ENCODE peak calls at places on chromosomes 1 and 21, in seven cellular contexts. T, L, U, C, M, I and K are unnamed samples.

GRCh38 chr1:201894343-201895119 is 5.8 kb downstream of the SHISA4 start:
- DNase-seq in T (no peak), L (no peak), U (no peak), C (no peak), M (no peak), I (no peak), K (no peak)

GRCh38 chr1:41870076-41870562 is 48.6 kb downstream of the HIVEP3 start:
- DNase-seq in T (no peak), L (no peak), U (no peak), C (no peak), M (no peak), I (no peak), K (no peak)

GRCh38 chr1:29688477-29689365 is 452.4 kb downstream of the PTPRU start:
- DNase-seq in T (no peak), L (no peak), U (peak), C (peak), M (no peak), I (no peak), K (no peak)

GRCh38 chr1:63074321-63074720 is 248.0 kb upstream of the FOXD3 start:
- DNase-seq in T (no peak), L (no peak), U (no peak), C (no peak), M (no peak), I (no peak), K (no peak)

GRCh38 chr1:78145105-78145580 is 99.4 kb downstream of the GIPC2 start:
- DNase-seq in T (peak), L (peak), U (peak), C (peak), M (no peak), I (peak), K (peak)

GRCh38 chr1:14660795-14661194 is 62.3 kb downstream of the KAZN start:
- DNase-seq in T (no peak), L (no peak), U (no peak), C (peak), M (no peak), I (no peak), K (no peak)

GRCh38 chr1:189609206-189609605 is 868.5 kb downstream of the BRINP3 start:
- DNase-seq in T (no peak), L (no peak), U (no peak), C (no peak), M (no peak), I (no peak), K (no peak)

GRCh38 chr1:93629101-93630059 is 52.3 kb downstream of the BCAR3 start:
- DNase-seq in T (peak), L (peak), U (peak), C (no peak), M (no peak), I (no peak), K (peak)

GRCh38 chr1:151909167-151910149 is at the start of gene THEM4:
- DNase-seq in T (peak), L (peak), U (peak), C (peak), M (peak), I (peak), K (peak)

GRCh38 chr1:72284084-72284397 is 1.7 kb upstream of the NEGR1 start:
- DNase-seq in T (peak), L (no peak), U (no peak), C (no peak), M (no peak), I (no peak), K (no peak)

GRCh38 chr1:72285074-72285425 is 2.7 kb upstream of the NEGR1 start:
- DNase-seq in T (no peak), L (no peak), U (no peak), C (peak), M (no peak), I (no peak), K (no peak)

GRCh38 chr1:72282690-72283203 is 408 bp upstream of the NEGR1 start:
- DNase-seq in T (peak), L (peak), U (peak), C (peak), M (peak), I (peak), K (peak)

GRCh38 chr1:72283204-72284083 is 1.1 kb upstream of the NEGR1 start:
- DNase-seq in T (peak), L (no peak), U (no peak), C (peak), M (peak), I (peak), K (peak)

DNA sequence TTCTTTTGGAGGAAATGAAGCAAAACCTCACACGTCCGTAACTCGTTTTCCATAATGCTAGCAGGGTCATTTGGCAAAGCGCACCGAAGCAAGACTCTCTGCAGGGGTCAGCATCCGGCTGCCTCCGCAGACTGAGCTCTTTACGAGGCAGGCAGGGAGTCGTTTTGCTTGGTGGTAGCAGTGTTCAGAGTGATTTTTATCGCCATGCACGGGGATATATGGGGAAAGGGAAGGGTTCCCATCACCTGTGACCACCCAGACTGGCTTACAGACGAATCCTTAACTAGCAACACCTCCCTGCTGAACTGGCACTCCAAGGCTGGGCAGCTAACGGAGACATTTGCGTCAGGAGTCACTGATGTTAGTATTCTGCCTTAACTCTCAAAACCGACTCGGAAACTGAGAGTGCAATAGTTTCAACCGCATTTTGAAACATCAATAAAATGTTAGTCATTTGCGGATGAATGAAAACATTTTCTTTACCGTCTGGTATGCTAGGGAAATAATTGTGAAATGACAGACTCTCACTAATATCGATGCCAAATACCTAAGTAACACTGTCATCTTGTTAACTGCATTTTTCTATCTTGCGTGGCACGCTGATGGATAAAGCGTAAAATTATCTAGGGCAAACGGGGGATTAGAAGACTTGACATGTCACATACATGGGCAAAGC is 2.2 kb upstream of the NEGR1 start:
- DNase-seq in T (no peak), L (peak), U (no peak), C (peak), M (no peak), I (no peak), K (peak)
- TF ChIP-seq EP300 in T (no peak), L (no peak), U (no peak), C (no peak), M (no peak), I (no peak), K (no peak)

GRCh38 chr21:37153193-37153934 is 80.3 kb downstream of the TTC3 start:
- DNase-seq in T (no peak), L (peak), U (no peak), C (no peak), M (no peak), I (no peak), K (peak)
- TF ChIP-seq EP300 in T (no peak), L (no peak), U (no peak), C (no peak), M (no peak), I (no peak), K (no peak)

GRCh38 chr1:40462956-40463590 is 12.8 kb downstream of the ZFP69B start:
- DNase-seq in T (peak), L (no peak), U (no peak), C (no peak), M (no peak), I (no peak), K (no peak)
- TF ChIP-seq EP300 in T (no peak), L (no peak), U (no peak), C (no peak), M (no peak), I (no peak), K (no peak)

GRCh38 chr1:188218289-188218688 is 1389.5 kb downstream of the PLA2G4A start:
- DNase-seq in T (no peak), L (no peak), U (no peak), C (no peak), M (no peak), I (no peak), K (no peak)
- TF ChIP-seq EP300 in T (no peak), L (no peak), U (no peak), C (no peak), M (no peak), I (no peak), K (no peak)

DNA sequence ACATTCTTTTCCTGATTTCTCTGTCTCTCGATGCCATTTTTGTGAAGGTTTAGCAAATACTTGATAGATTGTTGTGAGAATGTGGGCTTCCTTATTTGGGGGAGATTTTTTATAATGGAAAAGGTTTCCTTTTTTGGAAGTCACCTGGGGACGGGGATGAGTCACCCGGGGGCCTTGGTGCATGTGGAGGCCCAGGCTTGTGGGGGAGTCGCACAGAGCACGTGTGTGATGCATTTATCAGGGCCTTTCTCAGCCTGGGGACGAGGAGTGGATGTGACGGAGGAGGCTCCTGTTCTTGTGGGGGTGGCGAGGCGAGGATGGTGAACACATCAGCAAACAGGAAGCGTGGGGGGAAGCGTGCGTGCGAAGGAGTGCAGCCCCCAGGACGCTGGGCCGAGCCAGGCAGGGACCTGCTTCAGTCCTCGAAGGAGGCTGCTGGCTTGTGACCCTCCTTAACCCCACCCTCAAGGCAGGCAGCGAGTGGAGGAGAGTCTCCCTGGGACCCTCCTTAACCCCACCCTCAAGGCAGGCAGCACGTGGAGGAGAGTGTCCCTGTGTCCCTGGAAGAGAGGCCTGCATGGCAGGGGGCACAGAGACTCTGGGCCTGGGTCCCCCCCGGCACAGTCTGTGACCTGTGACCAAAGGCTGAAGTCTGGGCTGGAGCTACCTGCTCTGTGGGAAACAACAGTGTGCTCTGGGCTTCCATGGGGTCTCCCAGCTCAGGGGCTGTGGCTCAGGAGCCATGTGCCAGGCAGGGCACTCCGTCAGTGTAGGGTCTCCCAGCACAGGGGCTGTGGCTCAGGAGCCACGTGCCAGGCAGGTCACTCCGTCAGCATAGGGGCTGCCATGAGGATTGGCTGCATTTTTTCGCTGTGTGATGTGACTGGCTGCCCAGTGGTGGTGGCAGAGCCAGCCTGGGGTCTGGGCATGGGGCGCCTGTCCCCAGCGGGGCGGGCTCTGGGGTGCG is 57.2 kb downstream of the AGPAT3 start:
- DNase-seq in T (no peak), L (no peak), U (peak), C (no peak), M (no peak), I (no peak), K (no peak)
- TF ChIP-seq EP300 in T (no peak), L (no peak), U (peak), C (no peak), M (no peak), I (no peak), K (no peak)

DNA sequence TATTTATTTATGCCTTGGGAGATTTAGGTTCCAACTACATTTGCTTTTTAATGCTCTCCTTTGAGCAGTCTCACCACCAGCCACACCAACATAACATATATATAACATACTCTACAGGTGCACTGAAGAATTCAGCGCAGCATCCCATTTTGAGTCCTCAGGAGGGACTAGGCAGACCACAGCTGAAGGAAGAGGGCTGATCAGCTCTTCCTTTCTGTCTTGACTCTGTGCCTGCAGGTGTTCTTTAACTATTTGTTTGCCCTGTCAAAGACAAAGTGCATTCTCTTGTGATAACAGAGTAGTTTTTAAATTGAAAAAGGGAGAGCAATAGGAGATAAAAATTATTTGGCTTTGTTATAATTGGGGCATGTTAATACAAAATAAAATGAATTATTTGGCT is 17.0 kb downstream of the HIPK1 start:
- DNase-seq in T (no peak), L (no peak), U (no peak), C (no peak), M (no peak), I (no peak), K (no peak)
- TF ChIP-seq EP300 in T (no peak), L (no peak), U (no peak), C (no peak), M (no peak), I (no peak), K (no peak)

GRCh38 chr1:30823969-30824735 is 66.6 kb upstream of the LAPTM5 start:
- DNase-seq in T (peak), L (peak), U (peak), C (peak), M (peak), I (peak), K (peak)
- TF ChIP-seq EP300 in T (no peak), L (no peak), U (peak), C (no peak), M (no peak), I (no peak), K (no peak)

GRCh38 chr1:166351676-166352075 is 184.9 kb upstream of the FAM78B start:
- DNase-seq in T (no peak), L (no peak), U (no peak), C (no peak), M (no peak), I (no peak), K (no peak)

GRCh38 chr1:166354411-166354810 is 187.6 kb upstream of the FAM78B start:
- DNase-seq in T (no peak), L (peak), U (peak), C (no peak), M (no peak), I (no peak), K (no peak)

GRCh38 chr1:166353162-166353561 is 186.4 kb upstream of the FAM78B start:
- DNase-seq in T (no peak), L (no peak), U (no peak), C (no peak), M (no peak), I (no peak), K (no peak)

DNA sequence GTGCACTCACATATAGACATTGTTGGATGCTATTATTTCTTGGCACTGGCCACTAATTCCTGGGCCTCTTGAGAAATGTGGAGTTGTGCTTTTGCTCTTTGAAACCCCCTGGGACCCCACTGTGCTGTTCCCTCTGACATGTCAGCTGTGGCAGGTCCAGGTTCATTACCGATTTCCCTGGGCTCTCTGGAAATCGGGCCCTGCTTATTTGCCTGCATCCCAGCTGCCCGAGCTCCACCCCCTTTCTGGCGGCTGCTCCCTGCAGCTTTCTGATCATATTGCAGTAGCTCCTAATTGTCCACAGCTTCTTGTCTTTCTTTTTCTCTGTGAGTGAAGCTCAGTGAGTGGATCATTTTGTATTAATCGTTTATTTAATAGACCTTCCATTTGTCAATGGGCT is 183.7 kb upstream of the FAM78B start:
- DNase-seq in T (no peak), L (no peak), U (no peak), C (no peak), M (no peak), I (no peak), K (no peak)
- TF ChIP-seq EP300 in T (no peak), L (no peak), U (no peak), C (no peak), M (no peak), I (no peak), K (no peak)

GRCh38 chr1:30758785-30759380 is 1.3 kb upstream of the LAPTM5 start:
- DNase-seq in T (peak), L (no peak), U (peak), C (no peak), M (no peak), I (no peak), K (no peak)

GRCh38 chr1:30757976-30758688 is 558 bp upstream of the LAPTM5 start:
- DNase-seq in T (no peak), L (no peak), U (no peak), C (no peak), M (no peak), I (no peak), K (no peak)

GRCh38 chr1:30761312-30762151 is 4.0 kb upstream of the LAPTM5 start:
- DNase-seq in T (no peak), L (no peak), U (peak), C (no peak), M (no peak), I (no peak), K (no peak)

GRCh38 chr1:30760596-30761311 is 3.2 kb upstream of the LAPTM5 start:
- DNase-seq in T (no peak), L (no peak), U (no peak), C (no peak), M (no peak), I (no peak), K (no peak)

GRCh38 chr1:30759718-30760281 is 2.2 kb upstream of the LAPTM5 start:
- DNase-seq in T (no peak), L (no peak), U (no peak), C (no peak), M (no peak), I (no peak), K (peak)
- TF ChIP-seq EP300 in T (no peak), L (no peak), U (no peak), C (no peak), M (no peak), I (no peak), K (no peak)